ENCODE peak calls at places on chromosomes 16 and 17, in six cellular contexts. One of them, this sample, is unnamed. For H4K20me1, the result is how much of the 10 kb centered on the place peaks cover.

GRCh38 chr16:89738538-89739317 is 17.4 kb downstream of the ZNF276 start:
- DNase-seq in fibroblast of lung: no peak
- DNase-seq in mammary epithelial cell: no peak
- DNase-seq in GM23248: no peak
- DNase-seq in IMR-90: no peak
- DNase-seq in MM.1S: no peak
- DNase-seq in this sample: no peak

GRCh38 chr16:65032397-65032796 is 89.5 kb downstream of the CDH11 start:
- DNase-seq in fibroblast of lung: peak
- DNase-seq in mammary epithelial cell: no peak
- DNase-seq in GM23248: no peak
- DNase-seq in IMR-90: peak
- DNase-seq in MM.1S: no peak
- DNase-seq in this sample: no peak

GRCh38 chr16:50464325-50465290 is 83.6 kb upstream of the NKD1 start:
- DNase-seq in fibroblast of lung: no peak
- DNase-seq in mammary epithelial cell: no peak
- DNase-seq in GM23248: no peak
- DNase-seq in IMR-90: no peak
- DNase-seq in MM.1S: no peak
- DNase-seq in this sample: no peak

GRCh38 chr17:10482252-10482651 is 12.9 kb upstream of the MYH4 start:
- DNase-seq in fibroblast of lung: no peak
- DNase-seq in mammary epithelial cell: no peak
- DNase-seq in GM23248: no peak
- DNase-seq in IMR-90: no peak
- DNase-seq in MM.1S: no peak
- DNase-seq in this sample: no peak

GRCh38 chr16:26688105-26688504 is 378.6 kb upstream of the C16orf82 start:
- DNase-seq in fibroblast of lung: no peak
- DNase-seq in mammary epithelial cell: no peak
- DNase-seq in GM23248: no peak
- DNase-seq in IMR-90: no peak
- DNase-seq in MM.1S: no peak
- DNase-seq in this sample: no peak

GRCh38 chr16:13935408-13935807 is 15.5 kb downstream of the ERCC4 start:
- DNase-seq in fibroblast of lung: no peak
- DNase-seq in mammary epithelial cell: no peak
- DNase-seq in GM23248: no peak
- DNase-seq in IMR-90: no peak
- DNase-seq in MM.1S: no peak
- DNase-seq in this sample: peak

GRCh38 chr17:41615454-41615853 is 2.9 kb upstream of the KRT16 start:
- DNase-seq in fibroblast of lung: no peak
- DNase-seq in mammary epithelial cell: peak
- DNase-seq in GM23248: peak
- DNase-seq in IMR-90: no peak
- DNase-seq in MM.1S: no peak
- DNase-seq in this sample: peak

GRCh38 chr16:30052671-30053372 is 12.7 kb upstream of the ALDOA start:
- DNase-seq in fibroblast of lung: peak
- DNase-seq in mammary epithelial cell: peak
- DNase-seq in GM23248: peak
- DNase-seq in IMR-90: peak
- DNase-seq in MM.1S: peak
- DNase-seq in this sample: peak

GRCh38 chr17:1607971-1608320 is 20.7 kb downstream of the SLC43A2 start:
- DNase-seq in fibroblast of lung: no peak
- DNase-seq in mammary epithelial cell: no peak
- DNase-seq in GM23248: no peak
- DNase-seq in IMR-90: no peak
- DNase-seq in MM.1S: no peak
- DNase-seq in this sample: no peak

GRCh38 chr17:8294361-8294760 is 839 bp downstream of the SLC25A35 start:
- DNase-seq in fibroblast of lung: no peak
- DNase-seq in mammary epithelial cell: no peak
- DNase-seq in GM23248: no peak
- DNase-seq in IMR-90: no peak
- DNase-seq in MM.1S: no peak
- DNase-seq in this sample: no peak
- H3K4me2 ChIP-seq in fibroblast of lung: peak
- H3K4me2 ChIP-seq in mammary epithelial cell: peak
- H3K4me2 ChIP-seq in GM23248: no peak
- H3K4me2 ChIP-seq in IMR-90: no peak
- H3K4me2 ChIP-seq in MM.1S: no peak
- H3K4me2 ChIP-seq in this sample: peak

GRCh38 chr17:49996495-49997255 is 1.7 kb upstream of the DLX3 start:
- DNase-seq in fibroblast of lung: peak
- DNase-seq in mammary epithelial cell: no peak
- DNase-seq in GM23248: peak
- DNase-seq in IMR-90: peak
- DNase-seq in MM.1S: peak
- DNase-seq in this sample: peak

GRCh38 chr17:49996121-49996494 is 1.1 kb upstream of the DLX3 start:
- DNase-seq in fibroblast of lung: no peak
- DNase-seq in mammary epithelial cell: no peak
- DNase-seq in GM23248: no peak
- DNase-seq in IMR-90: no peak
- DNase-seq in MM.1S: no peak
- DNase-seq in this sample: no peak

GRCh38 chr17:49993423-49994037 is 1.5 kb downstream of the DLX3 start:
- DNase-seq in fibroblast of lung: no peak
- DNase-seq in mammary epithelial cell: no peak
- DNase-seq in GM23248: peak
- DNase-seq in IMR-90: no peak
- DNase-seq in MM.1S: no peak
- DNase-seq in this sample: peak

GRCh38 chr17:49994085-49995054 is 654 bp downstream of the DLX3 start:
- DNase-seq in fibroblast of lung: no peak
- DNase-seq in mammary epithelial cell: no peak
- DNase-seq in GM23248: peak
- DNase-seq in IMR-90: no peak
- DNase-seq in MM.1S: no peak
- DNase-seq in this sample: no peak

DNA sequence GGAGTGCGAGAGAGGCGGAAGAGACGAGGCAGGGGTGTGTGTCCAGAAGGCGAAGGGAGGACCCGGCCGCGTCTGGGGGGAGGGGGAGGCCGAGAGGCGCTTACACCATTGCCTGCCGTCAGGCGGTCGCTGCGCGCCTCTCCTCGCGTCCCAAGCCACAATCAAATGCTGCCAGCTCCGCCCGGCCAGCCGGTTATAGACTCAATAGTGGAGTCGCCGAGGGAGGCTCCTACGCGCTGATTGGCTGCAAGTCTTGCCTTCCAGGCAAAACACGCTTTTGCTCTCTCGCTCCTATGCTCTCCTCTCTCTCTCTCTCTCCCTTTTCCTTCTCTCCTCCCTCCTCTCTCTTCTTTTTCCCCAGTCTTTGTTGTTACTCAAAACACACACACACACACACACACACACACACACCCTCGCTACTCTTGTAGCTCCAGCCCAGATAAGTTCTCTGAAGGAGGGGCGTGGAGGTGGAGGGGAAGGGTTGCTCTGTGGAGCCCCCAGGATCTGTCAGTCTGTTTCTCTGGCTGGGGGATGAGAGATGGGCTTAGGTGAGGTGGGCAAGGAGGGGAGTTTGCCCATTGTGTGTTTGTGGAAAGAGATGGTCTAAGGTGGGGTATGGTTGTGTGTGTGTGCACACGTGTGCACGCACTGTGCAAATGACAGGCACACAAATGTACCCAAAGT is at the start of gene DLX3:
- DNase-seq in fibroblast of lung: peak
- DNase-seq in mammary epithelial cell: peak
- DNase-seq in GM23248: peak
- DNase-seq in IMR-90: peak
- DNase-seq in MM.1S: no peak
- DNase-seq in this sample: peak
- H3K9ac ChIP-seq in fibroblast of lung: no peak
- H3K9ac ChIP-seq in mammary epithelial cell: no peak
- H3K9ac ChIP-seq in GM23248: peak
- H3K9ac ChIP-seq in IMR-90: no peak
- H3K9ac ChIP-seq in MM.1S: no peak
- H3K9ac ChIP-seq in this sample: no peak

DNA sequence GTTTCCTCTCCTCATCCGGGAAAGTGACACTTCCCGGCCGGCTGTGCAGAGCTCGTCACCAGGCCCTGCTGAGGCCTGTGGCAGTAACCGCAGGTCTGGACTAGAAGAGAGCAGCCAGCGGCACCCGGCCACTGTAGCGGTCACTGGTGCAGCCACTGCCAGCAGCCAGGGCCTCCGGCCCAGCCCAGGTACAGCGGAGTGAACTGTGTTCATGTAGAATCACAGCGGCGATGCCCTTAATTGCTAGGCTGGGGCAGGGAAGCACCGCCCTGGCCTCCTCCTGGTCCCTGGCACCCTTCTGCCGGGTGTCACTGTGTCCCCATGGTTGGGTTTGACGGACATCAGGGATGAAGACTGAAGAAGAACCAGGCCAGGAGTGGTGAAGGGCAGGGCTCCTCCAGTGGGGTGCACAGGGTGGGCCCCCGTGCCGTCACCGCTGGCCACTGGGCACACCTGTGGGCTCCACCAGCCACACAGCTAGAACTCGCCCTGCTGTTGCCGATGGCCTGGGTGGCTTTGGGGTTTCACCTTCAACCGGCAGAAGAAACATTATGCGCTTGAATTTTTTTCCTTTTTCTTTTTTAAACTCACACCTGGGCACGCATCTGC is 165.2 kb upstream of the CHMP6 start:
- DNase-seq in fibroblast of lung: no peak
- DNase-seq in mammary epithelial cell: no peak
- DNase-seq in GM23248: no peak
- DNase-seq in IMR-90: no peak
- DNase-seq in MM.1S: no peak
- DNase-seq in this sample: no peak
- H4K20me1 ChIP-seq in fibroblast of lung: under half
- H4K20me1 ChIP-seq in mammary epithelial cell: under half
- H4K20me1 ChIP-seq in GM23248: under half
- H4K20me1 ChIP-seq in IMR-90: under half
- H4K20me1 ChIP-seq in MM.1S: under half
- H4K20me1 ChIP-seq in this sample: under half

GRCh38 chr17:68318103-68318991 is 27.1 kb downstream of the ARSG start:
- DNase-seq in fibroblast of lung: peak
- DNase-seq in mammary epithelial cell: peak
- DNase-seq in GM23248: peak
- DNase-seq in IMR-90: peak
- DNase-seq in MM.1S: no peak
- DNase-seq in this sample: peak

GRCh38 chr17:68319420-68320162 is 28.3 kb downstream of the ARSG start:
- DNase-seq in fibroblast of lung: no peak
- DNase-seq in mammary epithelial cell: no peak
- DNase-seq in GM23248: no peak
- DNase-seq in IMR-90: no peak
- DNase-seq in MM.1S: no peak
- DNase-seq in this sample: no peak

GRCh38 chr17:68314916-68315535 is 23.7 kb downstream of the ARSG start:
- DNase-seq in fibroblast of lung: peak
- DNase-seq in mammary epithelial cell: no peak
- DNase-seq in GM23248: peak
- DNase-seq in IMR-90: no peak
- DNase-seq in MM.1S: no peak
- DNase-seq in this sample: peak

GRCh38 chr17:68317458-68317857 is 26.2 kb downstream of the ARSG start:
- DNase-seq in fibroblast of lung: no peak
- DNase-seq in mammary epithelial cell: no peak
- DNase-seq in GM23248: no peak
- DNase-seq in IMR-90: no peak
- DNase-seq in MM.1S: no peak
- DNase-seq in this sample: no peak

GRCh38 chr17:68315930-68316329 is 24.6 kb downstream of the ARSG start:
- DNase-seq in fibroblast of lung: no peak
- DNase-seq in mammary epithelial cell: no peak
- DNase-seq in GM23248: no peak
- DNase-seq in IMR-90: no peak
- DNase-seq in MM.1S: no peak
- DNase-seq in this sample: no peak
- H3K4me2 ChIP-seq in fibroblast of lung: no peak
- H3K4me2 ChIP-seq in mammary epithelial cell: no peak
- H3K4me2 ChIP-seq in GM23248: no peak
- H3K4me2 ChIP-seq in IMR-90: no peak
- H3K4me2 ChIP-seq in MM.1S: no peak
- H3K4me2 ChIP-seq in this sample: no peak

GRCh38 chr16:698911-699671 is 6.5 kb downstream of the FBXL16 start:
- DNase-seq in fibroblast of lung: no peak
- DNase-seq in mammary epithelial cell: no peak
- DNase-seq in GM23248: no peak
- DNase-seq in IMR-90: no peak
- DNase-seq in MM.1S: no peak
- DNase-seq in this sample: no peak
- H3K9ac ChIP-seq in fibroblast of lung: no peak
- H3K9ac ChIP-seq in mammary epithelial cell: no peak
- H3K9ac ChIP-seq in GM23248: no peak
- H3K9ac ChIP-seq in IMR-90: no peak
- H3K9ac ChIP-seq in MM.1S: no peak
- H3K9ac ChIP-seq in this sample: no peak

GRCh38 chr17:48095611-48096010 is 5.7 kb downstream of the CBX1 start:
- DNase-seq in fibroblast of lung: no peak
- DNase-seq in mammary epithelial cell: no peak
- DNase-seq in GM23248: peak
- DNase-seq in IMR-90: no peak
- DNase-seq in MM.1S: no peak
- DNase-seq in this sample: no peak

DNA sequence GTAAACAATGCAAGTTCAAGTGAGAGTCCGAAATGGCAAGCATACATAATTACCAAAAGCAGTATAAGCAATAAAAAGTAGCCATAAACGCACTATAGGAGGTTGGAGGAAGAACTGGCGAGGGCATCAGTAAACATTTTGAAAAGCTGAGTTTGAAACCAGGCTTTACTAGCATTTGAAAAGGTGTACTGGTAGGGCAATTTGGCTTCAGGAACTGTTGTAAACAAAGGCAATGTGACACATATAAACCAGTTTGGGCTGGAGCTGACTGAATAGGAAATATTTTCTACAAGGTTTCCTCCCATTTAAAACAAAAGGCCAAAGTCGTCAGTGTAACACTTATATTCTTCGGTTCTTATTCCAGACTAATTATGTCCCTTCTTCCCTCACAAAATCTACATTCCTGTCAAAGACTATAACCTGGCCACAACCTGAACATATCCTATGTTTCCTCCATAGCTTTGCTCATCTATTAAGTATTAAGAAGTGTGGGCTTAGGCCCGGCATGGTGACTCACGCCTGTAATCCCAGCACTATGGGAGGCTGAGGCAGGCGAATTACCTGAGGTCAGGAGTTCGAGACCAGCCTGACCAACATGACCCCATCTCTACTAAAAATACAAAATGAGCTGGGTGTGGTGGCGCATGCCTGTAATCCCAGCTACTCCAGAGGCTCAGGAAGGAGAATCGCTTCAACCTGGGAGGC is 7.8 kb downstream of the CBX1 start:
- DNase-seq in fibroblast of lung: no peak
- DNase-seq in mammary epithelial cell: no peak
- DNase-seq in GM23248: no peak
- DNase-seq in IMR-90: no peak
- DNase-seq in MM.1S: no peak
- DNase-seq in this sample: no peak
- H4K20me1 ChIP-seq in fibroblast of lung: under half
- H4K20me1 ChIP-seq in mammary epithelial cell: under half
- H4K20me1 ChIP-seq in GM23248: under half
- H4K20me1 ChIP-seq in IMR-90: half or more
- H4K20me1 ChIP-seq in MM.1S: under half
- H4K20me1 ChIP-seq in this sample: under half

This sample was measured in PC-3.